ENCODE peak calls at places on chromosomes 2 and 18, in six cellular contexts. One of them, this sample, is unnamed.
A peak's percentile ranks its signal among the peaks of the same experiment; 100 is the strongest.

GRCh38 chr2:72148975-72149555 is 1.4 kb upstream of the CYP26B1 start:
- DNase-seq in GM13976: peak; percentile 50
- DNase-seq in epithelial cell of esophagus: peak; percentile 38
- DNase-seq in IMR-90: peak; percentile 10
- DNase-seq in glutamatergic neuron: peak; percentile 61
- DNase-seq in HL-60: no peak
- DNase-seq in this sample: peak; percentile 25

GRCh38 chr18:8765692-8766463 is 60.5 kb downstream of the MTCL1 start:
- DNase-seq in IMR-90: no peak
- DNase-seq in GM13976: no peak
- DNase-seq in glutamatergic neuron: no peak
- DNase-seq in epithelial cell of esophagus: no peak
- DNase-seq in HL-60: no peak
- DNase-seq in this sample: no peak

GRCh38 chr2:178997067-178997466 is 52.9 kb downstream of the CCDC141 start:
- DNase-seq in epithelial cell of esophagus: no peak
- DNase-seq in GM13976: no peak
- DNase-seq in IMR-90: no peak
- DNase-seq in HL-60: no peak
- DNase-seq in glutamatergic neuron: no peak
- DNase-seq in this sample: no peak

GRCh38 chr2:16069663-16069932 is 129.2 kb downstream of the MYCN start:
- DNase-seq in GM13976: no peak
- DNase-seq in HL-60: no peak
- DNase-seq in glutamatergic neuron: no peak
- DNase-seq in epithelial cell of esophagus: no peak
- DNase-seq in IMR-90: no peak
- DNase-seq in this sample: no peak

GRCh38 chr18:5582849-5583667 is 39.3 kb upstream of the EPB41L3 start:
- DNase-seq in IMR-90: peak; percentile 62
- DNase-seq in HL-60: no peak
- DNase-seq in GM13976: no peak
- DNase-seq in epithelial cell of esophagus: no peak
- DNase-seq in glutamatergic neuron: no peak
- DNase-seq in this sample: peak; percentile 53

GRCh38 chr2:20524412-20525040 is 77.7 kb downstream of the RHOB start:
- DNase-seq in glutamatergic neuron: no peak
- DNase-seq in GM13976: peak; percentile 63
- DNase-seq in IMR-90: no peak
- DNase-seq in HL-60: no peak
- DNase-seq in epithelial cell of esophagus: no peak
- DNase-seq in this sample: no peak

GRCh38 chr2:163343316-163343715 is 392.5 kb downstream of the FIGN start:
- DNase-seq in IMR-90: peak; percentile 2
- DNase-seq in epithelial cell of esophagus: no peak
- DNase-seq in GM13976: no peak
- DNase-seq in HL-60: no peak
- DNase-seq in glutamatergic neuron: no peak
- DNase-seq in this sample: no peak

GRCh38 chr18:13194239-13194638 is 24.3 kb upstream of the LDLRAD4 start:
- DNase-seq in HL-60: no peak
- DNase-seq in IMR-90: no peak
- DNase-seq in epithelial cell of esophagus: no peak
- DNase-seq in GM13976: no peak
- DNase-seq in glutamatergic neuron: no peak
- DNase-seq in this sample: no peak

GRCh38 chr2:76953733-76954347 is 568.3 kb downstream of the LRRTM4 start:
- DNase-seq in GM13976: no peak
- DNase-seq in HL-60: peak; percentile 17
- DNase-seq in IMR-90: peak; percentile 41
- DNase-seq in epithelial cell of esophagus: peak; percentile 48
- DNase-seq in glutamatergic neuron: peak; percentile 10
- DNase-seq in this sample: no peak

GRCh38 chr2:61707984-61708852 is 145.6 kb downstream of the FAM161A start:
- DNase-seq in IMR-90: peak; percentile 83
- DNase-seq in epithelial cell of esophagus: peak; percentile 82
- DNase-seq in glutamatergic neuron: no peak
- DNase-seq in HL-60: no peak
- DNase-seq in GM13976: peak; percentile 77
- DNase-seq in this sample: no peak

GRCh38 chr2:4903676-4904348 is 788.4 kb upstream of the SOX11 start:
- DNase-seq in glutamatergic neuron: no peak
- DNase-seq in epithelial cell of esophagus: no peak
- DNase-seq in IMR-90: no peak
- DNase-seq in GM13976: no peak
- DNase-seq in HL-60: no peak
- DNase-seq in this sample: no peak

GRCh38 chr2:208210688-208211451 is 21.0 kb upstream of the C2orf80 start:
- DNase-seq in glutamatergic neuron: no peak
- DNase-seq in HL-60: no peak
- DNase-seq in epithelial cell of esophagus: no peak
- DNase-seq in IMR-90: no peak
- DNase-seq in GM13976: no peak
- DNase-seq in this sample: no peak
- TF ChIP-seq CTCF in glutamatergic neuron: no peak
- TF ChIP-seq CTCF in HL-60: no peak
- TF ChIP-seq CTCF in epithelial cell of esophagus: no peak
- TF ChIP-seq CTCF in IMR-90: no peak
- TF ChIP-seq CTCF in GM13976: no peak
- TF ChIP-seq CTCF in this sample: no peak

GRCh38 chr2:42794271-42795046 is 2.1 kb upstream of the HAAO start:
- DNase-seq in HL-60: no peak
- DNase-seq in epithelial cell of esophagus: no peak
- DNase-seq in GM13976: no peak
- DNase-seq in IMR-90: no peak
- DNase-seq in glutamatergic neuron: peak; percentile 46
- DNase-seq in this sample: no peak
- TF ChIP-seq CTCF in HL-60: no peak
- TF ChIP-seq CTCF in epithelial cell of esophagus: no peak
- TF ChIP-seq CTCF in GM13976: no peak
- TF ChIP-seq CTCF in IMR-90: no peak
- TF ChIP-seq CTCF in glutamatergic neuron: no peak
- TF ChIP-seq CTCF in this sample: no peak

GRCh38 chr2:168744844-168745243 is 57.6 kb upstream of the NOSTRIN start:
- DNase-seq in GM13976: no peak
- DNase-seq in HL-60: no peak
- DNase-seq in glutamatergic neuron: no peak
- DNase-seq in epithelial cell of esophagus: peak; percentile 22
- DNase-seq in IMR-90: no peak
- DNase-seq in this sample: no peak
- TF ChIP-seq CTCF in GM13976: no peak
- TF ChIP-seq CTCF in HL-60: no peak
- TF ChIP-seq CTCF in glutamatergic neuron: no peak
- TF ChIP-seq CTCF in epithelial cell of esophagus: no peak
- TF ChIP-seq CTCF in IMR-90: no peak
- TF ChIP-seq CTCF in this sample: no peak

GRCh38 chr18:55136258-55136657 is 177.0 kb upstream of the CCDC68 start:
- DNase-seq in glutamatergic neuron: no peak
- DNase-seq in epithelial cell of esophagus: no peak
- DNase-seq in HL-60: no peak
- DNase-seq in GM13976: no peak
- DNase-seq in IMR-90: no peak
- DNase-seq in this sample: no peak
- TF ChIP-seq CTCF in glutamatergic neuron: no peak
- TF ChIP-seq CTCF in epithelial cell of esophagus: no peak
- TF ChIP-seq CTCF in HL-60: no peak
- TF ChIP-seq CTCF in GM13976: no peak
- TF ChIP-seq CTCF in IMR-90: no peak
- TF ChIP-seq CTCF in this sample: no peak

GRCh38 chr18:74965682-74966081 is 243.3 kb downstream of the PTGR3 start:
- DNase-seq in HL-60: no peak
- DNase-seq in IMR-90: no peak
- DNase-seq in glutamatergic neuron: no peak
- DNase-seq in GM13976: no peak
- DNase-seq in epithelial cell of esophagus: no peak
- DNase-seq in this sample: no peak

GRCh38 chr18:74963820-74964446 is 245.0 kb downstream of the PTGR3 start:
- DNase-seq in HL-60: peak; percentile 60
- DNase-seq in epithelial cell of esophagus: peak; percentile 68
- DNase-seq in IMR-90: peak; percentile 56
- DNase-seq in glutamatergic neuron: peak; percentile 26
- DNase-seq in GM13976: peak; percentile 33
- DNase-seq in this sample: no peak
- TF ChIP-seq CTCF in HL-60: peak; percentile 25
- TF ChIP-seq CTCF in epithelial cell of esophagus: peak; percentile 50
- TF ChIP-seq CTCF in IMR-90: peak; percentile 51
- TF ChIP-seq CTCF in glutamatergic neuron: no peak
- TF ChIP-seq CTCF in GM13976: peak; percentile 40
- TF ChIP-seq CTCF in this sample: peak; percentile 59

GRCh38 chr2:159713691-159714585 is 1.6 kb downstream of the MARCHF7 start:
- DNase-seq in GM13976: no peak
- DNase-seq in epithelial cell of esophagus: peak; percentile 80
- DNase-seq in IMR-90: peak; percentile 88
- DNase-seq in glutamatergic neuron: no peak
- DNase-seq in HL-60: no peak
- DNase-seq in this sample: no peak
- TF ChIP-seq CTCF in GM13976: no peak
- TF ChIP-seq CTCF in epithelial cell of esophagus: no peak
- TF ChIP-seq CTCF in IMR-90: no peak
- TF ChIP-seq CTCF in glutamatergic neuron: no peak
- TF ChIP-seq CTCF in HL-60: no peak
- TF ChIP-seq CTCF in this sample: no peak

GRCh38 chr2:174546519-174547506 is 50.8 kb downstream of the WIPF1 start:
- DNase-seq in glutamatergic neuron: peak; percentile 38
- DNase-seq in HL-60: peak; percentile 56
- DNase-seq in GM13976: peak; percentile 61
- DNase-seq in IMR-90: peak; percentile 43
- DNase-seq in epithelial cell of esophagus: peak; percentile 54
- DNase-seq in this sample: peak; percentile 49
- TF ChIP-seq CTCF in glutamatergic neuron: no peak
- TF ChIP-seq CTCF in HL-60: peak; percentile 30
- TF ChIP-seq CTCF in GM13976: peak; percentile 43
- TF ChIP-seq CTCF in IMR-90: peak; percentile 61
- TF ChIP-seq CTCF in epithelial cell of esophagus: peak; percentile 68
- TF ChIP-seq CTCF in this sample: peak; percentile 65

DNA sequence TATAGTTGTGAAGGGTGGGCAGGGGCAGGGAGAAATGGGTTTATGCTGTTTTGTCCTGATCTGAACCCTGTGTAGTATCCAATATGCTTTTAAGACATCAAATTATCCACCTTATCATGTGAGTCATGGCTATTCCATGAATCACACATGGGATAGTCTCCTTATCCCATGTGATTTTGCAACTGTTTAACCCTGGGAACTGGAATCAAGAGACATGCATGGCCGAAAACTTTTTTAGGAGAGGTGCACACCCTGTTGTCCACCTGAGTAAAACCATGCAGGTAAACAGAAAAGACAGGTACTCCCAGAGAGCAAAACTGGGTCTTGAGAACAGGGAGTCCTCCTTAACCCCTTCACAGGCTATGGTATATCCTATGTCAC is 490.6 kb upstream of the HS6ST1 start:
- DNase-seq in epithelial cell of esophagus: peak; percentile 86
- DNase-seq in GM13976: no peak
- DNase-seq in HL-60: no peak
- DNase-seq in glutamatergic neuron: no peak
- DNase-seq in IMR-90: peak; percentile 23
- DNase-seq in this sample: no peak
- TF ChIP-seq CTCF in epithelial cell of esophagus: peak; percentile 19
- TF ChIP-seq CTCF in GM13976: no peak
- TF ChIP-seq CTCF in HL-60: no peak
- TF ChIP-seq CTCF in glutamatergic neuron: no peak
- TF ChIP-seq CTCF in IMR-90: no peak
- TF ChIP-seq CTCF in this sample: no peak

GRCh38 chr2:173252581-173252980 is 102.1 kb upstream of the CDCA7 start:
- DNase-seq in HL-60: no peak
- DNase-seq in glutamatergic neuron: no peak
- DNase-seq in epithelial cell of esophagus: peak; percentile 57
- DNase-seq in IMR-90: no peak
- DNase-seq in GM13976: no peak
- DNase-seq in this sample: no peak
- TF ChIP-seq CTCF in HL-60: no peak
- TF ChIP-seq CTCF in glutamatergic neuron: no peak
- TF ChIP-seq CTCF in epithelial cell of esophagus: no peak
- TF ChIP-seq CTCF in IMR-90: no peak
- TF ChIP-seq CTCF in GM13976: no peak
- TF ChIP-seq CTCF in this sample: no peak

GRCh38 chr2:64988420-64989125 is 626 bp upstream of the SLC1A4 start:
- DNase-seq in IMR-90: peak; percentile 89
- DNase-seq in epithelial cell of esophagus: peak; percentile 82
- DNase-seq in GM13976: peak; percentile 71
- DNase-seq in HL-60: peak; percentile 77
- DNase-seq in glutamatergic neuron: peak; percentile 80
- DNase-seq in this sample: peak; percentile 52
- TF ChIP-seq CTCF in IMR-90: peak; percentile 42
- TF ChIP-seq CTCF in epithelial cell of esophagus: no peak
- TF ChIP-seq CTCF in GM13976: no peak
- TF ChIP-seq CTCF in HL-60: no peak
- TF ChIP-seq CTCF in glutamatergic neuron: peak; percentile 42
- TF ChIP-seq CTCF in this sample: peak; percentile 63